ENCODE peak calls at places on chromosomes 16 and 17, in six cellular contexts. C is uterus, H is A549, X is H1, E is heart left ventricle, W is tibial nerve. R is an unnamed sample.

GRCh38 chr17:44557653-44558285 is 485 bp downstream of the FZD2 start:
- DNase-seq in C (peak; percentile 38), H (peak; percentile 64), X (no peak), E (peak; percentile 47), W (no peak), R (no peak)

GRCh38 chr17:40159456-40159855 is 17.8 kb upstream of the RAPGEFL1 start:
- DNase-seq in C (no peak), H (no peak), X (no peak), E (no peak), W (no peak), R (no peak)

GRCh38 chr17:81037783-81038733 is 3.1 kb downstream of the BAIAP2 start:
- DNase-seq in C (no peak), H (no peak), X (no peak), E (no peak), W (no peak), R (no peak)

GRCh38 chr16:48860341-48860740 is 250.4 kb upstream of the N4BP1 start:
- DNase-seq in C (no peak), H (no peak), X (no peak), E (no peak), W (no peak), R (no peak)

GRCh38 chr17:19004601-19005441 is at the start of gene FAM83G:
- DNase-seq in C (peak; percentile 77), H (peak; percentile 87), X (peak; percentile 47), E (peak; percentile 34), W (peak; percentile 46), R (peak; percentile 85)

GRCh38 chr17:12620200-12620720 is 45.4 kb upstream of the MYOCD start:
- DNase-seq in C (no peak), H (peak; percentile 46), X (no peak), E (no peak), W (no peak), R (no peak)

GRCh38 chr16:48194828-48195566 is 39.2 kb upstream of the ABCC12 start:
- DNase-seq in C (no peak), H (peak; percentile 54), X (no peak), E (no peak), W (no peak), R (peak; percentile 77)

GRCh38 chr17:56819431-56820145 is 14.1 kb downstream of the C17orf67 start:
- DNase-seq in C (peak; percentile 56), H (peak; percentile 81), X (peak; percentile 62), E (peak; percentile 59), W (peak; percentile 90), R (peak; percentile 68)

GRCh38 chr17:75044716-75045115 is 2.1 kb downstream of the ATP5PD start:
- DNase-seq in C (no peak), H (no peak), X (no peak), E (no peak), W (no peak), R (no peak)

GRCh38 chr17:55067697-55068439 is 99.3 kb downstream of the STXBP4 start:
- DNase-seq in C (no peak), H (no peak), X (no peak), E (no peak), W (no peak), R (no peak)

GRCh38 chr17:18182190-18182977 is 1.2 kb upstream of the ALKBH5 start:
- DNase-seq in C (peak; percentile 57), H (no peak), X (no peak), E (peak; percentile 53), W (no peak), R (peak; percentile 9)

GRCh38 chr16:1642148-1642547 is 30.0 kb downstream of the CRAMP1 start:
- DNase-seq in C (no peak), H (no peak), X (no peak), E (no peak), W (no peak), R (no peak)

GRCh38 chr17:75074532-75074931 is 13.2 kb upstream of the SLC16A5 start:
- DNase-seq in C (no peak), H (no peak), X (no peak), E (no peak), W (no peak), R (no peak)

GRCh38 chr16:89052191-89052787 is 41.4 kb upstream of the ACSF3 start:
- DNase-seq in C (no peak), H (no peak), X (no peak), E (no peak), W (no peak), R (peak; percentile 67)

GRCh38 chr17:53134546-53134945 is 688.2 kb upstream of the KIF2B start:
- DNase-seq in C (no peak), H (no peak), X (no peak), E (no peak), W (no peak), R (no peak)

GRCh38 chr17:53141280-53141679 is 681.4 kb upstream of the KIF2B start:
- DNase-seq in C (no peak), H (no peak), X (no peak), E (no peak), W (no peak), R (peak; percentile 4)

GRCh38 chr17:53135969-53136368 is 686.8 kb upstream of the KIF2B start:
- DNase-seq in C (no peak), H (no peak), X (no peak), E (no peak), W (no peak), R (no peak)

GRCh38 chr17:53141731-53142130 is 681.0 kb upstream of the KIF2B start:
- DNase-seq in C (no peak), H (no peak), X (no peak), E (no peak), W (no peak), R (no peak)

DNA sequence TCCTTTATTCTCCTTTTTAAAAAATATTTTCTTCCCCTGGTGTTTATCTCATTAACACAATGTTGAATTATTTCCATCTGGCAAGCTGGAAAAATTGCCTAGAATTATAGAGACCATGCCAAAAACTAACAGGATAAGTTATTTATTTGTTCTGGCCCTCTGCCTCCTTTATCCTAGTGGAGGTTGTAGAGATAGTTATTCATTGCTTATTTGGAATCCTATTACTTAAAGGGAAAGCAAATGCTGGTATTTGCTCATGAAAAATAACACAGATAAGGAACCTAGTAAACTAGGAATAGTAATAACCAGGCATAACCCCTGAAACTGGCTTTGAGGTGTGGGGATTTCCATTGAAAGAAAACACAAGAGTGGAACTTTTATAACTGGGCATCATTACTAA is 684.8 kb upstream of the KIF2B start:
- DNase-seq in C (no peak), H (no peak), X (no peak), E (no peak), W (no peak), R (no peak)
- TF ChIP-seq POLR2A in C (no peak), H (no peak), X (no peak), E (no peak), W (no peak), R (no peak)

GRCh38 chr17:58318065-58318481 is 10.5 kb downstream of the TSPOAP1 start:
- DNase-seq in C (peak; percentile 11), H (no peak), X (no peak), E (peak; percentile 9), W (no peak), R (no peak)

GRCh38 chr17:58320163-58320558 is 8.4 kb downstream of the TSPOAP1 start:
- DNase-seq in C (no peak), H (no peak), X (no peak), E (no peak), W (no peak), R (no peak)

GRCh38 chr17:58319181-58320162 is 9.1 kb downstream of the TSPOAP1 start:
- DNase-seq in C (no peak), H (no peak), X (no peak), E (no peak), W (no peak), R (no peak)

GRCh38 chr17:58317421-58318064 is 11.1 kb downstream of the TSPOAP1 start:
- DNase-seq in C (peak; percentile 17), H (peak; percentile 77), X (no peak), E (peak; percentile 23), W (no peak), R (peak; percentile 36)

GRCh38 chr17:58318627-58319180 is 9.9 kb downstream of the TSPOAP1 start:
- DNase-seq in C (peak; percentile 3), H (no peak), X (no peak), E (no peak), W (no peak), R (no peak)
- H3K4me1 ChIP-seq in C (no peaks in the 10 kb centered on the region), H (peaks cover 6% of the 10 kb centered on the region), X (peaks cover under 1% of the 10 kb centered on the region), E (no peaks in the 10 kb centered on the region), W (no peaks in the 10 kb centered on the region), R (no peaks in the 10 kb centered on the region)

DNA sequence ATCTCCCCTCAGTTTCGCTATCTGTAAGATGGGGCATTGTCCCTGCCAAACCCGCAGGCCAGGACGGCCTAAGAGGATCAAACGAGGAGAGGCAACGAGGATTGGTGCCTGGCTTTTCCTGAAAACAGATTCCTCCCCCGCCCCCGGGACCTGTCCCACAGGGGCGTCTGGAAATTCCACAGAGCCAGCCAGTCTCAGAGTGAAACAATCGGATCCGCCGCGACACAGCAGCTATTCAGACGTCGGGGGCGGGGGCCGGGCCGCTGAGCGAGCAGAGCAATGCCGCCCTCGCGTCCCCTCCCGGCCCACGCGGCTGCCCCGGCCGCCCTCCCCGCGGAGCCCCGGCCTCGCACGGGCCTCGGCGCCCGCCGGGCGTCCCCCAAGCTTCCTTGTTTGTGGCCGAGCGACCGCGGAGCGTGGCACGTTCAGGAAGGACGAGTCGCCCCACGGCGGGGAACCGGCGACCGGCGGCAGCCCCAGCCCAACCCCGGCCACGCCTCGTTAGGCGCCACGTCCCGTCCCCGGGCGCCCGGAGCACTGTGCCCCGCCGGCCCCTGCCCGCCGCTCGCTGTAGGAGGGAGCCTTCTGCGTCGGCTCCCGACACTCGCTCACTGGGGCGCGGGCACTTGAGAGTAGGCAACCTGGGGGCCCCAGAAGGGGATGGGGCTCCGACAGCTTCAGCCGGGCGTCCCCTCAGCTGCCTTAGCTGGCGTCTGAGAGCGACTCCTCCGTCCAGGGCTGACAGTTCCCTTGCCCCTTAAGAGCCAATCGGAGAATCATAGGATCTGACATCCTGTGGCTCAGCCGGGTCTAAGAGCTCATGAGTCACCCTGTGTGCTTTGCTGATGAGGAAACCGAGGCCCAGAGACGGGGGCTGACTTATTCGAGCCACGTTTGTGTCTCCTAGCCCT is 29.7 kb upstream of the PHOSPHO1 start:
- DNase-seq in C (peak; percentile 31), H (peak; percentile 83), X (no peak), E (peak; percentile 80), W (peak; percentile 24), R (peak; percentile 25)
- TF ChIP-seq POLR2A in C (no peak), H (peak; percentile 29), X (no peak), E (no peak), W (peak; percentile 8), R (no peak)

GRCh38 chr17:77320501-77321256 is 179.9 kb downstream of the SEC14L1 start:
- DNase-seq in C (peak; percentile 66), H (peak; percentile 52), X (no peak), E (no peak), W (peak; percentile 64), R (no peak)

GRCh38 chr17:77319211-77320031 is 178.7 kb downstream of the SEC14L1 start:
- DNase-seq in C (peak; percentile 81), H (peak; percentile 93), X (no peak), E (peak; percentile 80), W (peak; percentile 84), R (peak; percentile 95)

GRCh38 chr17:77318021-77318420 is 177.3 kb downstream of the SEC14L1 start:
- DNase-seq in C (no peak), H (no peak), X (no peak), E (no peak), W (no peak), R (no peak)

GRCh38 chr17:77318491-77319210 is 177.9 kb downstream of the SEC14L1 start:
- DNase-seq in C (peak; percentile 42), H (peak; percentile 54), X (no peak), E (no peak), W (no peak), R (no peak)

DNA sequence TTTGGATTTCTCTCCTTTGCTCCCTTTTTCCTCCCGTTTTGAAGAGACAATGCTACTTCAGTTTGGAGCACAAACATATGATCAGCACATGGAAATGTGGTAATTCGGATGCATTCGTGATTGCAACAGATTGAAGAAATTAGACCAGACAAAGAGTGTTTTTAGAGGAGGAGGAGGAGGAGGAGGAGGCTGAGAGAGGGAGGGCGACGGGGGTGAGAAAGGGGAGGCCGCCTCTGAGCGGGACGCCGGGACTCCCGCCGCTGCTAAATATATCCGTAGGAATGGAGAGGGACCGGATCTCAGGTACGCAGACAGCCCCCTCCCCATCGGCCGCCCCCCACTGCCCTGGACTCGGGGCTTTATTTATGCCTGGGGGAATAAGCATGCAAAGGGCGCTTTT is 179.3 kb downstream of the SEC14L1 start:
- DNase-seq in C (peak; percentile 68), H (no peak), X (no peak), E (no peak), W (peak; percentile 56), R (no peak)
- H3K4me1 ChIP-seq in C (peaks cover 42% of the 10 kb centered on the region), H (peaks cover 82% of the 10 kb centered on the region), X (peaks cover 12% of the 10 kb centered on the region), E (peaks cover 34% of the 10 kb centered on the region), W (no peaks in the 10 kb centered on the region), R (peaks cover 32% of the 10 kb centered on the region)